ENCODE peak calls at places on chromosomes 3 and 15, in six cellular contexts. One of them, this sample, is unnamed.

GRCh38 chr3:182973047-182973446 is 7.3 kb downstream of the DCUN1D1 start:
- DNase-seq in H54: no peak
- DNase-seq in posterior vena cava: no peak
- DNase-seq in ELR: peak
- DNase-seq in NCI-H345: no peak
- DNase-seq in astrocyte of the spinal cord: no peak
- DNase-seq in this sample: no peak

GRCh38 chr3:10516835-10517465 is 11.6 kb upstream of the ATP2B2 start:
- DNase-seq in H54: no peak
- DNase-seq in posterior vena cava: peak
- DNase-seq in ELR: no peak
- DNase-seq in NCI-H345: no peak
- DNase-seq in astrocyte of the spinal cord: no peak
- DNase-seq in this sample: peak

GRCh38 chr3:46972396-46972795 is 4.1 kb downstream of the CCDC12 start:
- DNase-seq in H54: no peak
- DNase-seq in posterior vena cava: peak
- DNase-seq in ELR: no peak
- DNase-seq in NCI-H345: no peak
- DNase-seq in astrocyte of the spinal cord: no peak
- DNase-seq in this sample: peak

GRCh38 chr3:163587342-163587741 is 1491.0 kb downstream of the SI start:
- DNase-seq in H54: no peak
- DNase-seq in posterior vena cava: no peak
- DNase-seq in ELR: peak
- DNase-seq in NCI-H345: no peak
- DNase-seq in astrocyte of the spinal cord: no peak
- DNase-seq in this sample: no peak

GRCh38 chr3:50615190-50615589 is 1.8 kb upstream of the MAPKAPK3 start:
- DNase-seq in H54: no peak
- DNase-seq in posterior vena cava: no peak
- DNase-seq in ELR: no peak
- DNase-seq in NCI-H345: no peak
- DNase-seq in astrocyte of the spinal cord: no peak
- DNase-seq in this sample: no peak

GRCh38 chr3:66206806-66207205 is 14.0 kb upstream of the SLC25A26 start:
- DNase-seq in H54: no peak
- DNase-seq in posterior vena cava: no peak
- DNase-seq in ELR: no peak
- DNase-seq in NCI-H345: no peak
- DNase-seq in astrocyte of the spinal cord: no peak
- DNase-seq in this sample: no peak

GRCh38 chr3:135558906-135559305 is 406.6 kb upstream of the PPP2R3A start:
- DNase-seq in H54: no peak
- DNase-seq in posterior vena cava: no peak
- DNase-seq in ELR: no peak
- DNase-seq in NCI-H345: no peak
- DNase-seq in astrocyte of the spinal cord: peak
- DNase-seq in this sample: no peak

GRCh38 chr3:120098710-120099109 is 4.5 kb upstream of the GSK3B start:
- DNase-seq in H54: no peak
- DNase-seq in posterior vena cava: no peak
- DNase-seq in ELR: no peak
- DNase-seq in NCI-H345: no peak
- DNase-seq in astrocyte of the spinal cord: no peak
- DNase-seq in this sample: no peak

GRCh38 chr15:90683876-90684275 is 33.3 kb upstream of the BLM start:
- DNase-seq in H54: no peak
- DNase-seq in posterior vena cava: no peak
- DNase-seq in ELR: no peak
- DNase-seq in NCI-H345: no peak
- DNase-seq in astrocyte of the spinal cord: no peak
- DNase-seq in this sample: no peak

GRCh38 chr3:124599147-124599765 is 131.0 kb upstream of the UMPS start:
- DNase-seq in H54: no peak
- DNase-seq in posterior vena cava: no peak
- DNase-seq in ELR: no peak
- DNase-seq in NCI-H345: no peak
- DNase-seq in astrocyte of the spinal cord: no peak
- DNase-seq in this sample: no peak

GRCh38 chr3:32129832-32130231 is 23.4 kb downstream of the GPD1L start:
- DNase-seq in H54: no peak
- DNase-seq in posterior vena cava: no peak
- DNase-seq in ELR: no peak
- DNase-seq in NCI-H345: no peak
- DNase-seq in astrocyte of the spinal cord: no peak
- DNase-seq in this sample: no peak

GRCh38 chr15:89649716-89650115 is 5.6 kb downstream of the KIF7 start:
- DNase-seq in H54: no peak
- DNase-seq in posterior vena cava: no peak
- DNase-seq in ELR: no peak
- DNase-seq in NCI-H345: no peak
- DNase-seq in astrocyte of the spinal cord: no peak
- DNase-seq in this sample: no peak

GRCh38 chr3:141015486-141015885 is 35.7 kb upstream of the SPSB4 start:
- DNase-seq in H54: no peak
- DNase-seq in posterior vena cava: no peak
- DNase-seq in ELR: peak
- DNase-seq in NCI-H345: no peak
- DNase-seq in astrocyte of the spinal cord: no peak
- DNase-seq in this sample: no peak

GRCh38 chr15:57227899-57228298 is 148.4 kb upstream of the CGNL1 start:
- DNase-seq in H54: no peak
- DNase-seq in posterior vena cava: no peak
- DNase-seq in ELR: no peak
- DNase-seq in NCI-H345: no peak
- DNase-seq in astrocyte of the spinal cord: peak
- DNase-seq in this sample: no peak

GRCh38 chr3:16377196-16377595 is 112.2 kb downstream of the OXNAD1 start:
- DNase-seq in H54: no peak
- DNase-seq in posterior vena cava: no peak
- DNase-seq in ELR: no peak
- DNase-seq in NCI-H345: no peak
- DNase-seq in astrocyte of the spinal cord: no peak
- DNase-seq in this sample: no peak

GRCh38 chr3:133830071-133830470 is 24.5 kb downstream of the SRPRB start:
- DNase-seq in H54: no peak
- DNase-seq in posterior vena cava: no peak
- DNase-seq in ELR: no peak
- DNase-seq in NCI-H345: no peak
- DNase-seq in astrocyte of the spinal cord: no peak
- DNase-seq in this sample: no peak

GRCh38 chr3:99974989-99975388 is 139.3 kb downstream of the FILIP1L start:
- DNase-seq in H54: no peak
- DNase-seq in posterior vena cava: no peak
- DNase-seq in ELR: no peak
- DNase-seq in NCI-H345: no peak
- DNase-seq in astrocyte of the spinal cord: no peak
- DNase-seq in this sample: no peak

GRCh38 chr3:13584427-13584891 is 35.5 kb downstream of the FBLN2 start:
- DNase-seq in H54: no peak
- DNase-seq in posterior vena cava: peak
- DNase-seq in ELR: no peak
- DNase-seq in NCI-H345: no peak
- DNase-seq in astrocyte of the spinal cord: no peak
- DNase-seq in this sample: peak

GRCh38 chr3:13197281-13197680 is 124.1 kb upstream of the IQSEC1 start:
- DNase-seq in H54: no peak
- DNase-seq in posterior vena cava: peak
- DNase-seq in ELR: no peak
- DNase-seq in NCI-H345: no peak
- DNase-seq in astrocyte of the spinal cord: no peak
- DNase-seq in this sample: peak

GRCh38 chr3:118760611-118761606 is 273.7 kb downstream of the IGSF11 start:
- DNase-seq in H54: no peak
- DNase-seq in posterior vena cava: no peak
- DNase-seq in ELR: no peak
- DNase-seq in NCI-H345: peak
- DNase-seq in astrocyte of the spinal cord: no peak
- DNase-seq in this sample: no peak